ENCODE peak calls at places on chromosomes 2 and 18, in five cellular contexts. One of them, this sample, is unnamed.

GRCh38 chr2:213108308-213108707 is 43.1 kb downstream of the IKZF2 start:
- DNase-seq in retina: no peak
- DNase-seq in hepatocyte: no peak
- DNase-seq in cardiac fibroblast: no peak
- DNase-seq in HL-60: no peak
- DNase-seq in this sample: no peak

GRCh38 chr18:58911766-58912165 is 47.1 kb downstream of the ZNF532 start:
- DNase-seq in cardiac fibroblast: peak
- DNase-seq in hepatocyte: peak
- DNase-seq in retina: no peak
- DNase-seq in HL-60: no peak
- DNase-seq in this sample: no peak

GRCh38 chr2:78993518-78994148 is 31.9 kb upstream of the REG3G start:
- DNase-seq in HL-60: no peak
- DNase-seq in cardiac fibroblast: no peak
- DNase-seq in retina: no peak
- DNase-seq in hepatocyte: no peak
- DNase-seq in this sample: no peak

GRCh38 chr2:212958757-212959295 is 192.6 kb downstream of the IKZF2 start:
- DNase-seq in HL-60: peak
- DNase-seq in cardiac fibroblast: peak
- DNase-seq in hepatocyte: no peak
- DNase-seq in retina: no peak
- DNase-seq in this sample: no peak

GRCh38 chr18:6941988-6942387 is 175.6 kb downstream of the LAMA1 start:
- DNase-seq in HL-60: no peak
- DNase-seq in hepatocyte: no peak
- DNase-seq in cardiac fibroblast: no peak
- DNase-seq in retina: no peak
- DNase-seq in this sample: no peak

GRCh38 chr2:16553222-16553621 is 112.4 kb downstream of the CYRIA start:
- DNase-seq in retina: peak
- DNase-seq in HL-60: peak
- DNase-seq in cardiac fibroblast: peak
- DNase-seq in hepatocyte: peak
- DNase-seq in this sample: no peak

GRCh38 chr2:237421542-237422047 is 7.6 kb upstream of the COL6A3 start:
- DNase-seq in hepatocyte: peak
- DNase-seq in retina: peak
- DNase-seq in cardiac fibroblast: peak
- DNase-seq in HL-60: peak
- DNase-seq in this sample: no peak

GRCh38 chr2:100350661-100351185 is 28.4 kb upstream of the LONRF2 start:
- DNase-seq in cardiac fibroblast: no peak
- DNase-seq in hepatocyte: no peak
- DNase-seq in retina: no peak
- DNase-seq in HL-60: no peak
- DNase-seq in this sample: no peak

GRCh38 chr2:23199115-23199918 is 185.7 kb upstream of the KLHL29 start:
- DNase-seq in retina: no peak
- DNase-seq in hepatocyte: no peak
- DNase-seq in HL-60: no peak
- DNase-seq in cardiac fibroblast: peak
- DNase-seq in this sample: no peak

GRCh38 chr2:39227628-39228412 is 15.9 kb downstream of the CDKL4 start:
- DNase-seq in hepatocyte: peak
- DNase-seq in HL-60: peak
- DNase-seq in cardiac fibroblast: peak
- DNase-seq in retina: peak
- DNase-seq in this sample: no peak

GRCh38 chr2:136383161-136383560 is 265.2 kb upstream of the CXCR4 start:
- DNase-seq in cardiac fibroblast: no peak
- DNase-seq in retina: no peak
- DNase-seq in HL-60: no peak
- DNase-seq in hepatocyte: no peak
- DNase-seq in this sample: no peak

GRCh38 chr2:215969131-215969841 is 44.1 kb downstream of the MREG start:
- DNase-seq in hepatocyte: no peak
- DNase-seq in retina: no peak
- DNase-seq in cardiac fibroblast: no peak
- DNase-seq in HL-60: no peak
- DNase-seq in this sample: no peak

GRCh38 chr2:153387203-153387602 is 91.4 kb downstream of the RPRM start:
- DNase-seq in HL-60: no peak
- DNase-seq in retina: no peak
- DNase-seq in hepatocyte: no peak
- DNase-seq in cardiac fibroblast: no peak
- DNase-seq in this sample: no peak

GRCh38 chr2:177998006-177998405 is 74.6 kb downstream of the PDE11A start:
- DNase-seq in cardiac fibroblast: peak
- DNase-seq in hepatocyte: no peak
- DNase-seq in HL-60: no peak
- DNase-seq in retina: no peak
- DNase-seq in this sample: no peak

GRCh38 chr18:25648724-25649260 is 296.8 kb upstream of the ZNF521 start:
- DNase-seq in hepatocyte: no peak
- DNase-seq in cardiac fibroblast: no peak
- DNase-seq in retina: no peak
- DNase-seq in HL-60: no peak
- DNase-seq in this sample: no peak

GRCh38 chr2:196980498-196980897 is 54.0 kb upstream of the PGAP1 start:
- DNase-seq in cardiac fibroblast: no peak
- DNase-seq in hepatocyte: no peak
- DNase-seq in retina: peak
- DNase-seq in HL-60: no peak
- DNase-seq in this sample: no peak

GRCh38 chr2:189134485-189134884 is 45.1 kb downstream of the COL5A2 start:
- DNase-seq in HL-60: no peak
- DNase-seq in hepatocyte: no peak
- DNase-seq in retina: no peak
- DNase-seq in cardiac fibroblast: peak
- DNase-seq in this sample: no peak

GRCh38 chr2:201574754-201575153 is 68.5 kb downstream of the TMEM237 start:
- DNase-seq in HL-60: peak
- DNase-seq in retina: no peak
- DNase-seq in hepatocyte: no peak
- DNase-seq in cardiac fibroblast: no peak
- DNase-seq in this sample: peak

GRCh38 chr2:21812766-21813165 is 689.0 kb downstream of the TDRD15 start:
- DNase-seq in retina: no peak
- DNase-seq in HL-60: no peak
- DNase-seq in cardiac fibroblast: no peak
- DNase-seq in hepatocyte: peak
- DNase-seq in this sample: no peak

GRCh38 chr18:49813071-49813320 is 337 bp downstream of the ACAA2 start:
- DNase-seq in hepatocyte: peak
- DNase-seq in cardiac fibroblast: peak
- DNase-seq in retina: no peak
- DNase-seq in HL-60: no peak
- DNase-seq in this sample: no peak

GRCh38 chr18:63237911-63238710 is 81.5 kb downstream of the BCL2 start:
- DNase-seq in cardiac fibroblast: peak
- DNase-seq in retina: peak
- DNase-seq in hepatocyte: peak
- DNase-seq in HL-60: no peak
- DNase-seq in this sample: no peak

GRCh38 chr2:59899692-59900091 is 653.8 kb downstream of the BCL11A start:
- DNase-seq in cardiac fibroblast: no peak
- DNase-seq in hepatocyte: no peak
- DNase-seq in retina: no peak
- DNase-seq in HL-60: no peak
- DNase-seq in this sample: no peak

GRCh38 chr18:48164701-48165100 is 234.2 kb upstream of the SMAD2 start:
- DNase-seq in hepatocyte: no peak
- DNase-seq in cardiac fibroblast: no peak
- DNase-seq in retina: no peak
- DNase-seq in HL-60: no peak
- DNase-seq in this sample: no peak

GRCh38 chr2:85590950-85591349 is 4.6 kb upstream of the RNF181 start:
- DNase-seq in cardiac fibroblast: no peak
- DNase-seq in HL-60: no peak
- DNase-seq in retina: no peak
- DNase-seq in hepatocyte: no peak
- DNase-seq in this sample: no peak

GRCh38 chr18:3692691-3693090 is 242.7 kb downstream of the TGIF1 start:
- DNase-seq in HL-60: no peak
- DNase-seq in hepatocyte: no peak
- DNase-seq in retina: no peak
- DNase-seq in cardiac fibroblast: no peak
- DNase-seq in this sample: no peak

This sample was measured in SIG-M5.